ENCODE peak calls at places on chromosome 7, in nine cellular contexts. T is K562; R is AG04450; M is HCEC 1CT; Z is C1 segment of cervical spinal cord; D is choroid plexus epithelial cell; N is stimulated activated CD4-positive, alpha-beta T cell treated with anti-CD3 and anti-CD28 coated beads, TNF-alpha, amount 100 ng/mL, for 24 hours; F is Daoy; C is substantia nigra. L is an unnamed sample.

GRCh38 chr7:108149908-108150307 is 19.7 kb upstream of the LAMB4 start:
- DNase-seq in F (no peak), N (no peak), R (no peak), C (no peak), D (no peak), Z (no peak), M (no peak), T (no peak), L (no peak)

GRCh38 chr7:120554960-120555571 is 282.1 kb downstream of the KCND2 start:
- DNase-seq in F (peak), D (peak), C (no peak), Z (no peak), T (peak), M (peak), N (no peak), R (peak), L (peak)

GRCh38 chr7:20651960-20652544 is 36.6 kb downstream of the ABCB5 start:
- DNase-seq in N (no peak), D (peak), F (peak), R (no peak), M (peak), T (peak), C (no peak), Z (no peak), L (no peak)

GRCh38 chr7:48139461-48139860 is 31.8 kb upstream of the ABCA13 start:
- DNase-seq in F (peak), Z (no peak), R (no peak), N (no peak), D (peak), T (peak), C (no peak), M (peak), L (no peak)

GRCh38 chr7:69864822-69865221 is 266.5 kb downstream of the AUTS2 start:
- DNase-seq in C (no peak), N (no peak), Z (no peak), T (no peak), R (no peak), D (no peak), M (no peak), F (no peak), L (no peak)

GRCh38 chr7:39656415-39656814 is 33.0 kb downstream of the RALA start:
- DNase-seq in N (no peak), Z (no peak), F (no peak), R (no peak), D (no peak), M (no peak), C (no peak), T (no peak), L (no peak)

GRCh38 chr7:135508853-135509588 is 881 bp downstream of the CNOT4 start:
- DNase-seq in M (peak), F (peak), D (peak), T (peak), N (no peak), C (peak), Z (peak), R (no peak), L (peak)

GRCh38 chr7:64874562-64875250 is 28.4 kb upstream of the ZNF273 start:
- DNase-seq in Z (no peak), F (no peak), C (no peak), D (no peak), N (no peak), T (no peak), R (no peak), M (no peak), L (no peak)

GRCh38 chr7:127336458-127336857 is 56.0 kb downstream of the ZNF800 start:
- DNase-seq in M (no peak), D (no peak), F (no peak), T (no peak), C (no peak), N (no peak), Z (no peak), R (no peak), L (no peak)

GRCh38 chr7:101237206-101238067 is at the start of gene CLDN15:
- DNase-seq in D (peak), Z (peak), N (no peak), F (peak), T (no peak), R (no peak), M (no peak), C (peak), L (no peak)

GRCh38 chr7:121046009-121046408 is 57.5 kb downstream of the CPED1 start:
- DNase-seq in M (no peak), T (no peak), F (no peak), R (no peak), Z (no peak), N (no peak), C (no peak), D (no peak), L (no peak)

GRCh38 chr7:103131225-103131624 is 17.7 kb downstream of the NAPEPLD start:
- DNase-seq in N (no peak), C (no peak), Z (no peak), D (no peak), M (no peak), T (no peak), R (no peak), F (no peak), L (no peak)

GRCh38 chr7:15685358-15686181 is 913 bp downstream of the MEOX2 start:
- DNase-seq in T (no peak), R (peak), N (no peak), Z (no peak), D (peak), F (peak), M (peak), C (no peak), L (no peak)

GRCh38 chr7:1667566-1668485 is 2.3 kb upstream of the ELFN1 start:
- DNase-seq in Z (no peak), R (no peak), N (no peak), D (no peak), F (peak), T (no peak), M (no peak), C (no peak), L (no peak)

GRCh38 chr7:41536116-41536515 is 166.8 kb downstream of the INHBA start:
- DNase-seq in C (no peak), N (no peak), F (no peak), T (no peak), R (no peak), D (no peak), M (no peak), Z (no peak), L (no peak)

GRCh38 chr7:139494835-139495568 is 11.5 kb upstream of the KLRG2 start:
- DNase-seq in T (no peak), N (no peak), D (no peak), R (no peak), F (no peak), M (no peak), Z (no peak), C (no peak), L (peak)

GRCh38 chr7:79298145-79298760 is 155.2 kb downstream of the MAGI2 start:
- DNase-seq in N (no peak), C (no peak), Z (no peak), T (peak), F (peak), R (peak), M (peak), D (peak), L (no peak)

GRCh38 chr7:55477781-55478374 is 94.4 kb downstream of the VOPP1 start:
- DNase-seq in D (peak), Z (no peak), M (peak), T (no peak), R (peak), F (peak), N (no peak), C (no peak), L (no peak)

GRCh38 chr7:19116121-19117080 is 1.0 kb downstream of the TWIST1 start:
- DNase-seq in C (no peak), R (no peak), T (no peak), Z (no peak), M (peak), F (peak), D (peak), N (no peak), L (no peak)

GRCh38 chr7:2501947-2502646 is 17.5 kb upstream of the LFNG start:
- DNase-seq in N (no peak), Z (no peak), F (no peak), T (no peak), R (no peak), C (no peak), M (no peak), D (no peak), L (no peak)

GRCh38 chr7:23268746-23269145 is 22.2 kb downstream of the GPNMB start:
- DNase-seq in N (no peak), F (peak), D (no peak), M (no peak), C (no peak), T (peak), R (no peak), Z (no peak), L (no peak)

GRCh38 chr7:86600506-86601290 is 43.0 kb upstream of the GRM3 start:
- DNase-seq in Z (peak), M (no peak), D (no peak), C (peak), F (no peak), T (no peak), N (no peak), R (no peak), L (no peak)

GRCh38 chr7:114789942-114790341 is 132.0 kb upstream of the MDFIC start:
- DNase-seq in N (no peak), T (no peak), C (no peak), D (peak), F (peak), R (peak), Z (no peak), M (peak), L (no peak)

GRCh38 chr7:3039787-3040186 is 3.9 kb downstream of the CARD11 start:
- DNase-seq in M (no peak), Z (no peak), R (no peak), C (no peak), N (no peak), T (no peak), F (no peak), D (no peak), L (no peak)

GRCh38 chr7:153381275-153382119 is 621.9 kb downstream of the ACTR3B start:
- DNase-seq in R (no peak), C (peak), D (no peak), F (peak), Z (peak), T (peak), N (no peak), M (no peak), L (no peak)

GRCh38 chr7:97179454-97180104 is 62.1 kb downstream of the SDHAF3 start:
- DNase-seq in N (peak), D (peak), T (peak), R (peak), M (peak), C (peak), Z (peak), F (peak), L (peak)

GRCh38 chr7:90119178-90119971 is 34.9 kb upstream of the STEAP1 start:
- DNase-seq in F (peak), M (no peak), R (no peak), T (no peak), C (peak), D (peak), Z (no peak), N (no peak), L (peak)

GRCh38 chr7:112887-113286 is 79.5 kb upstream of the FAM20C start:
- DNase-seq in R (no peak), Z (no peak), F (no peak), M (peak), C (no peak), D (no peak), T (no peak), N (no peak), L (no peak)

GRCh38 chr7:8418627-8419245 is 14.7 kb upstream of the NXPH1 start:
- DNase-seq in T (peak), F (peak), Z (no peak), R (peak), D (peak), C (no peak), N (peak), M (peak), L (no peak)

GRCh38 chr7:128166603-128167315 is 74.3 kb upstream of the LEP start:
- DNase-seq in F (peak), C (no peak), D (no peak), R (no peak), M (no peak), Z (no peak), N (no peak), T (no peak), L (no peak)

L was measured in stimulated activated naive B cell treated with anti-CD40 and anti-IgM and Interleukin-4, amounts not matched to agents 10 μg/mL and 1 μg/mL and 100 μg/mL, for 72 hours.